ENCODE peak calls at places on chromosome 11, in seven cellular contexts. E is myocyte; U is skeletal muscle cell; A is cardiac fibroblast; F is GM23338; Y is fibroblast of lung; M is stimulated activated naive B cell treated with anti-CD40 and anti-IgM and Interleukin-4, amounts not matched to agents 10 μg/mL and 1 μg/mL and 100 μg/mL, for 72 hours. C is an unnamed sample.

GRCh38 chr11:77322926-77323590 is 21.6 kb upstream of the GDPD4 start:
- DNase-seq in E (peak), U (no peak), A (peak), F (no peak), Y (no peak), M (no peak), C (no peak)

GRCh38 chr11:123581651-123582399 is 72.6 kb downstream of the SCN3B start:
- DNase-seq in E (no peak), U (no peak), A (no peak), F (no peak), Y (no peak), M (no peak), C (no peak)

GRCh38 chr11:129699711-129700304 is 115.8 kb upstream of the TMEM45B start:
- DNase-seq in E (no peak), U (no peak), A (no peak), F (peak), Y (no peak), M (no peak), C (no peak)

GRCh38 chr11:27977527-27977926 is 130.4 kb downstream of the KIF18A start:
- DNase-seq in E (no peak), U (no peak), A (no peak), F (no peak), Y (no peak), M (no peak), C (no peak)

GRCh38 chr11:72524711-72525110 is 90.4 kb upstream of the CLPB start:
- DNase-seq in E (peak), U (no peak), A (no peak), F (no peak), Y (no peak), M (no peak), C (peak)

GRCh38 chr11:84714316-84714780 is 912.8 kb downstream of the DLG2 start:
- DNase-seq in E (peak), U (no peak), A (peak), F (peak), Y (peak), M (no peak), C (peak)

GRCh38 chr11:34356576-34356917 is 1.3 kb downstream of the ABTB2 start:
- DNase-seq in E (no peak), U (no peak), A (peak), F (peak), Y (peak), M (peak), C (no peak)

GRCh38 chr11:105000167-105000566 is 22.8 kb downstream of the CASP5 start:
- DNase-seq in E (peak), U (no peak), A (no peak), F (peak), Y (no peak), M (no peak), C (no peak)

GRCh38 chr11:24932110-24933000 is 435.5 kb downstream of the LUZP2 start:
- DNase-seq in E (no peak), U (no peak), A (peak), F (no peak), Y (peak), M (no peak), C (peak)

GRCh38 chr11:110286298-110287040 is 9.9 kb downstream of the RDX start:
- DNase-seq in E (no peak), U (no peak), A (no peak), F (no peak), Y (no peak), M (no peak), C (no peak)

C was measured in MCF 10A.